ENCODE peak calls at places on chromosomes 13 and 19, in ten cellular contexts. J is mesendoderm; R is left ventricle myocardium inferior; A is osteoblast; B is upper lobe of left lung; H is CD4-positive, CD25-positive, alpha-beta regulatory T cell; P is lower lobe of right lung; O is psoas muscle; Y is stomach; U is MM.1S. Q is an unnamed sample. For H3K36me3, the result is how much of the 10 kb centered on the place peaks cover.

GRCh38 chr19:33872445-33873320 is 76.0 kb downstream of the KCTD15 start:
- DNase-seq in J (no peak), R (no peak), A (no peak), B (no peak), H (no peak), P (no peak), O (no peak), Y (no peak), U (no peak), Q (no peak)

GRCh38 chr13:40190656-40191100 is 475.8 kb downstream of the FOXO1 start:
- DNase-seq in J (peak), R (no peak), A (peak), B (peak), H (peak), P (no peak), O (no peak), Y (peak), U (peak), Q (no peak)

GRCh38 chr19:39832341-39833083 is 1.4 kb downstream of the DYRK1B start:
- DNase-seq in J (no peak), R (no peak), A (peak), B (no peak), H (no peak), P (no peak), O (no peak), Y (no peak), U (no peak), Q (no peak)

GRCh38 chr13:43963726-43964125 is 84.0 kb downstream of the LACC1 start:
- DNase-seq in J (peak), R (no peak), A (no peak), B (no peak), H (no peak), P (no peak), O (no peak), Y (no peak), U (no peak), Q (peak)

GRCh38 chr13:28421674-28422410 is 73.1 kb downstream of the FLT1 start:
- DNase-seq in J (no peak), R (no peak), A (no peak), B (no peak), H (no peak), P (no peak), O (no peak), Y (no peak), U (no peak), Q (no peak)

GRCh38 chr13:33721719-33722118 is 96.2 kb upstream of the RFC3 start:
- DNase-seq in J (no peak), R (no peak), A (no peak), B (no peak), H (no peak), P (no peak), O (no peak), Y (no peak), U (no peak), Q (no peak)

GRCh38 chr13:113739527-113740285 is 19.3 kb upstream of the TMEM255B start:
- DNase-seq in J (no peak), R (no peak), A (no peak), B (no peak), H (no peak), P (peak), O (no peak), Y (no peak), U (no peak), Q (no peak)

GRCh38 chr19:47257411-47258169 is 1.3 kb downstream of the CCDC9 start:
- DNase-seq in J (peak), R (no peak), A (peak), B (no peak), H (peak), P (peak), O (no peak), Y (no peak), U (no peak), Q (no peak)

GRCh38 chr13:67048793-67049150 is 181.4 kb downstream of the PCDH9 start:
- DNase-seq in J (peak), R (no peak), A (peak), B (no peak), H (no peak), P (no peak), O (no peak), Y (no peak), U (no peak), Q (no peak)

GRCh38 chr13:111515648-111516047 is 195.2 kb downstream of the TEX29 start:
- DNase-seq in J (no peak), R (no peak), A (no peak), B (no peak), H (no peak), P (no peak), O (no peak), Y (no peak), U (no peak), Q (peak)

GRCh38 chr19:46828484-46828883 is 22.2 kb downstream of the AP2S1 start:
- DNase-seq in J (no peak), R (no peak), A (peak), B (no peak), H (peak), P (no peak), O (no peak), Y (no peak), U (no peak), Q (no peak)

GRCh38 chr13:31885994-31886393 is 145.6 kb upstream of the FRY start:
- DNase-seq in J (peak), R (no peak), A (no peak), B (no peak), H (no peak), P (no peak), O (no peak), Y (no peak), U (no peak), Q (no peak)

GRCh38 chr19:33039815-33040214 is 24.9 kb downstream of the RHPN2 start:
- DNase-seq in J (no peak), R (no peak), A (no peak), B (no peak), H (no peak), P (no peak), O (no peak), Y (no peak), U (no peak), Q (no peak)

GRCh38 chr19:53881482-53882390 is at the start of gene PRKCG:
- DNase-seq in J (peak), R (peak), A (peak), B (peak), H (peak), P (peak), O (peak), Y (peak), U (no peak), Q (peak)

GRCh38 chr13:113900646-113901045 is 36.8 kb upstream of the GAS6 start:
- DNase-seq in J (no peak), R (no peak), A (no peak), B (peak), H (no peak), P (no peak), O (no peak), Y (no peak), U (no peak), Q (no peak)

GRCh38 chr13:52812941-52813340 is 35.5 kb downstream of the PCDH8 start:
- DNase-seq in J (no peak), R (no peak), A (no peak), B (no peak), H (no peak), P (no peak), O (no peak), Y (no peak), U (no peak), Q (no peak)

GRCh38 chr19:19280561-19280960 is 7.5 kb upstream of the TM6SF2 start:
- DNase-seq in J (no peak), R (no peak), A (peak), B (no peak), H (no peak), P (no peak), O (no peak), Y (no peak), U (no peak), Q (peak)
- H3K36me3 ChIP-seq in J (under half), R (half or more), A (under half), B (under half), H (half or more), P (half or more), O (half or more), Y (half or more), U (under half), Q (under half)

GRCh38 chr19:1882786-1883692 is 2.3 kb downstream of the ABHD17A start:
- DNase-seq in J (no peak), R (no peak), A (peak), B (no peak), H (no peak), P (no peak), O (no peak), Y (no peak), U (no peak), Q (no peak)
- H3K4me3 ChIP-seq in J (no peak), R (peak), A (peak), B (no peak), H (peak), P (peak), O (peak), Y (peak), U (no peak), Q (no peak)

DNA sequence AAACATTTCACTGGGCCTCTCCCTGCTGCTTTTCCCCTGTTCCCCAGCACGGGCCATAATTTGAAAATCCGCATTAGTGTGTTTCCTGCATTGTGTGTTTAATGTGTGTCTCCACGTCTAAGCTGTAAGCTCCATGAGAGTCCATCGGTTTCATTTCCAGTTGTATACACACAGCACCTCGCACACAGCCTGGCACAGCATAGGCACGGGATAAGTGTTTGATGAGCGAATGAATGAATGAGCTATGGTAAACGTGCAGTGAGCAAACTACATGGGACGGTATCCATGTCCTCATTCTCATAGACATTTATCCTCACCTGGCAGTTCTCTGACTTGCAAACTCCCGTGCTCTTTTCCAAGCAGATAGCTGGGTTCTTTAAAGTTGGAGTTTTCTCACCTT is 106.1 kb downstream of the RAB20 start:
- DNase-seq in J (no peak), R (no peak), A (no peak), B (no peak), H (no peak), P (no peak), O (no peak), Y (no peak), U (no peak), Q (no peak)
- H3K36me3 ChIP-seq in J (under half), R (half or more), A (half or more), B (under half), H (under half), P (half or more), O (under half), Y (under half), U (under half), Q (under half)

DNA sequence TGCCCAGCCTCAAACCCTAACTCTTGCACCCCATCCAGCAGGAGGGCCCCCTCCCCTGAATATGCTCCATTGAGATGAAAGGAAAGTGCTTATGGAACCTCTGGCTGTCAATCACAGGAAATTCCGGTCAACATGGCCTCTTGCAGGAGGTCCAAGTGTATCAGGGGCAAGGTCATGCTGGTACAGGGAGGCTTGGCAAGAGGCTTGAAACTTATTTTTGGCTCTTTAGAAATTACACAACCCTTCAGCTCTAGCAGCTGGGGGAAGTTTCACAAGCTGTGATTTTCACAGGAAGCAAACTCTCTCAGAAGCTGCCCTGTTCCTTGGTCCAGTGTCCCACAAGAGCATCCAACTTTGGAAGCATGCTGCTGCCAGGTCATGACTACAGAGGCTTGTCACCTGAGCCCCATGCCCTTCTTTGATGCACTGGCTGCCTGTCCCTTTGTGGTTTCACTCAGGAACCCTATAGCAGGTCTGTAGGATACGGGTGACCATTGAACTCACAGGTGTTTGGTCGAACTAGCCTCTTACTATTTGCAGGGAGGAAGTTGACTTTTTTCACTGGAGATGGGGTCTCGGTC is 8.4 kb downstream of the ASF1B start:
- DNase-seq in J (no peak), R (no peak), A (peak), B (peak), H (no peak), P (peak), O (peak), Y (no peak), U (peak), Q (no peak)
- H3K4me3 ChIP-seq in J (no peak), R (no peak), A (no peak), B (no peak), H (no peak), P (no peak), O (no peak), Y (no peak), U (no peak), Q (no peak)

GRCh38 chr19:56155124-56155687 is 14.1 kb downstream of the ZNF444 start:
- DNase-seq in J (peak), R (no peak), A (peak), B (no peak), H (no peak), P (no peak), O (no peak), Y (no peak), U (no peak), Q (peak)
- H3K36me3 ChIP-seq in J (under half), R (under half), A (under half), B (under half), H (under half), P (under half), O (under half), Y (half or more), U (under half), Q (under half)

GRCh38 chr19:58279042-58279924 is 528 bp downstream of the ZNF8 start:
- DNase-seq in J (peak), R (peak), A (peak), B (peak), H (peak), P (peak), O (peak), Y (peak), U (no peak), Q (peak)
- H3K4me3 ChIP-seq in J (peak), R (peak), A (peak), B (peak), H (peak), P (peak), O (peak), Y (peak), U (peak), Q (peak)

GRCh38 chr19:49880162-49880869 is 2.8 kb downstream of the TBC1D17 start:
- DNase-seq in J (no peak), R (no peak), A (no peak), B (no peak), H (no peak), P (peak), O (peak), Y (no peak), U (no peak), Q (no peak)

GRCh38 chr19:49881672-49882394 is 4.3 kb downstream of the TBC1D17 start:
- DNase-seq in J (peak), R (no peak), A (peak), B (no peak), H (no peak), P (no peak), O (peak), Y (no peak), U (no peak), Q (peak)

GRCh38 chr19:49882643-49883042 is 5.1 kb downstream of the TBC1D17 start:
- DNase-seq in J (no peak), R (no peak), A (no peak), B (no peak), H (no peak), P (no peak), O (no peak), Y (no peak), U (no peak), Q (peak)

GRCh38 chr19:49879243-49879960 is 1.9 kb downstream of the TBC1D17 start:
- DNase-seq in J (peak), R (no peak), A (no peak), B (no peak), H (peak), P (peak), O (peak), Y (no peak), U (no peak), Q (no peak)

GRCh38 chr19:49881186-49881585 is 3.7 kb downstream of the TBC1D17 start:
- DNase-seq in J (no peak), R (no peak), A (no peak), B (no peak), H (no peak), P (peak), O (peak), Y (no peak), U (no peak), Q (peak)
- H3K36me3 ChIP-seq in J (under half), R (half or more), A (under half), B (half or more), H (under half), P (half or more), O (half or more), Y (half or more), U (under half), Q (under half)

GRCh38 chr19:7355151-7355845 is 6.6 kb downstream of the ARHGEF18 start:
- DNase-seq in J (no peak), R (no peak), A (peak), B (no peak), H (no peak), P (no peak), O (no peak), Y (no peak), U (no peak), Q (peak)
- H3K4me3 ChIP-seq in J (no peak), R (no peak), A (no peak), B (no peak), H (no peak), P (no peak), O (no peak), Y (peak), U (no peak), Q (no peak)

DNA sequence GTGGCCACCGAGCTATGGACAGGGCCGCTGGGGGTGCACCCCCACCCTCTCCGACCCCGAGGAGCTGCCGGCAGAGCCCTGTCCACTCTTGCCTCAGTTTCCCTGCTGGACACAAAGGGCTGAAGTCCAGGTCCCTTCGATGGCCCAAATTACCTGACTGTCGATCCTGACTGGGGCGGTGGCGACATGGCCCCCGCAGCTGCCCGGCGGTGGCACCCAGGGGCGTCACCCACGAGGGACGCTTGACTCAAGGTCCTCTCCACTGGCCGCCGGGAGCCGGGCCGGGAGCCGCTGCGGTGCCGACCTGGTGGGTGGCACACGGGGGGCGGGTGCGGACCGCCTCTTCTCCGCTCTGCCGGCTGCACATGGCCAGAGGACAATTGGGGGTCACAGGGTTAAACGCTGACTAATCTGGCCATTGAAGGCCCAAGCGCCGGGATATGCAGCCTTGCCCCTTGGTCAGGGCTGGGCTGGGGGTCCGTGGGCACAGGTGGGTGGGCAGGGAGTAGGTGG is 16.4 kb downstream of the ARID3A start:
- DNase-seq in J (no peak), R (no peak), A (no peak), B (no peak), H (no peak), P (no peak), O (no peak), Y (no peak), U (no peak), Q (no peak)
- H3K36me3 ChIP-seq in J (under half), R (under half), A (under half), B (under half), H (under half), P (under half), O (under half), Y (under half), U (under half), Q (under half)

GRCh38 chr19:45771331-45771933 is 2.4 kb upstream of the SIX5 start:
- DNase-seq in J (no peak), R (no peak), A (no peak), B (no peak), H (no peak), P (no peak), O (no peak), Y (peak), U (no peak), Q (peak)
- H3K4me3 ChIP-seq in J (no peak), R (peak), A (no peak), B (no peak), H (no peak), P (peak), O (peak), Y (peak), U (peak), Q (peak)

Q was measured in H7.